ENCODE peak calls at places on chromosomes 4 and X, in five cellular contexts. N is adrenal gland, V is ovary, A is body of pancreas, O is brain microvascular endothelial cell. L is an unnamed sample.
A peak's percentile ranks its signal among the peaks of the same experiment; 100 is the strongest.

GRCh38 chr4:99404595-99405287 is 30.4 kb downstream of the ADH7 start:
- DNase-seq in N (no peak), V (no peak), A (no peak), O (peak; percentile 92), L (peak; percentile 13)

GRCh38 chrX:115399306-115399705 is 109.8 kb downstream of the LUZP4 start:
- DNase-seq in N (no peak), V (no peak), A (no peak), O (no peak), L (no peak)

GRCh38 chr4:5746829-5747745 is 36.1 kb downstream of the EVC start:
- DNase-seq in N (peak; percentile 11), V (no peak), A (no peak), O (peak; percentile 62), L (no peak)

GRCh38 chr4:86975927-86976326 is 41.1 kb downstream of the AFF1 start:
- DNase-seq in N (no peak), V (no peak), A (no peak), O (no peak), L (no peak)

GRCh38 chr4:39497909-39498723 is 29.1 kb downstream of the UGDH start:
- DNase-seq in N (no peak), V (no peak), A (no peak), O (no peak), L (no peak)

GRCh38 chrX:100829730-100830129 is 9.5 kb downstream of the CSTF2 start:
- DNase-seq in N (no peak), V (no peak), A (no peak), O (peak; percentile 20), L (no peak)

GRCh38 chr4:158996669-158997074 is 106.2 kb upstream of the RAPGEF2 start:
- DNase-seq in N (peak; percentile 58), V (no peak), A (peak; percentile 16), O (peak; percentile 94), L (peak; percentile 28)

GRCh38 chr4:166366012-166366411 is 493.0 kb downstream of the TLL1 start:
- DNase-seq in N (no peak), V (no peak), A (no peak), O (no peak), L (no peak)

GRCh38 chr4:70902577-70903281 is 560 bp downstream of the MOB1B start:
- DNase-seq in N (no peak), V (no peak), A (no peak), O (peak; percentile 23), L (peak; percentile 51)

GRCh38 chr4:68152411-68152810 is 22.7 kb upstream of the TMPRSS11F start:
- DNase-seq in N (no peak), V (no peak), A (no peak), O (no peak), L (no peak)

GRCh38 chr4:22179124-22179874 is 230.7 kb upstream of the KCNIP4 start:
- DNase-seq in N (no peak), V (no peak), A (no peak), O (peak; percentile 86), L (no peak)

GRCh38 chr4:66482186-66482585 is 811.9 kb upstream of the EPHA5 start:
- DNase-seq in N (no peak), V (no peak), A (no peak), O (no peak), L (no peak)

GRCh38 chr4:75919914-75920313 is 17.7 kb upstream of the PPEF2 start:
- DNase-seq in N (peak; percentile 4), V (no peak), A (no peak), O (no peak), L (peak; percentile 35)

GRCh38 chr4:163404570-163404969 is 60.9 kb downstream of the NPY5R start:
- DNase-seq in N (no peak), V (no peak), A (peak; percentile 35), O (no peak), L (no peak)

GRCh38 chrX:132226169-132226568 is 6.9 kb upstream of the RAP2C start:
- DNase-seq in N (no peak), V (no peak), A (no peak), O (no peak), L (peak; percentile 3)

GRCh38 chrX:149639568-149639967 is 8.0 kb upstream of the TMEM185A start:
- DNase-seq in N (no peak), V (no peak), A (no peak), O (no peak), L (no peak)

GRCh38 chrX:68568136-68568535 is 69.3 kb downstream of the YIPF6 start:
- DNase-seq in N (no peak), V (no peak), A (no peak), O (no peak), L (no peak)

GRCh38 chrX:39163585-39163984 is 362.3 kb downstream of the MID1IP1 start:
- DNase-seq in N (no peak), V (no peak), A (no peak), O (no peak), L (no peak)

GRCh38 chr4:132266374-132266773 is 882.7 kb upstream of the PCDH10 start:
- DNase-seq in N (no peak), V (no peak), A (no peak), O (no peak), L (peak; percentile 66)
- H3K4me3 ChIP-seq in N (no peak overlapping the region), V (no peak overlapping the region), A (no peak overlapping the region), O (no peak overlapping the region), L (no peak overlapping the region)

DNA sequence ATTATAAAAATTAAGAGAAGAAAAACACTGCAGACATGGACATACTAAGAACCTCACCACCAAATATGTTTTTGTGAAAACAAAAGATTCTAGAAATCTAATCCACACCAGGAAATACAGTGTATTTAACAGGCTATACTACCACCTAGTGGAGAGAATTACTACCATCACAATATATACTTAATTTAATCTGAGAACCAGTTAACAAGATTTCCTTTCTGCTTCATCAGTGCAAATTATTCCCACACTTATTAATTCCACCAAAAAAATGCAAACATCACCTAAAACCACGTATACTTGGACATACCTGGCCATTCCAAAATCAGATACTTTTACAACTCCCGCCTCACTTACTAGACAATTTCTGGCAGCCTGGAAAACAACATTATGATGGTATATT is 7.0 kb upstream of the TXK start:
- DNase-seq in N (no peak), V (no peak), A (no peak), O (no peak), L (peak; percentile 51)
- H3K36me3 ChIP-seq in N (no peaks in the 10 kb centered on the region), V (no peaks in the 10 kb centered on the region), A (no peaks in the 10 kb centered on the region), O (no peaks in the 10 kb centered on the region), L (peaks cover 13% of the 10 kb centered on the region)

GRCh38 chrX:137427061-137427778 is 138.7 kb upstream of the ZIC3 start:
- DNase-seq in N (no peak), V (no peak), A (no peak), O (no peak), L (no peak)
- H3K27me3 ChIP-seq in N (peaks cover 64% of the 10 kb centered on the region), V (no peaks in the 10 kb centered on the region), A (peaks cover 5% of the 10 kb centered on the region), O (peaks cover 7% of the 10 kb centered on the region), L (no peaks in the 10 kb centered on the region)

DNA sequence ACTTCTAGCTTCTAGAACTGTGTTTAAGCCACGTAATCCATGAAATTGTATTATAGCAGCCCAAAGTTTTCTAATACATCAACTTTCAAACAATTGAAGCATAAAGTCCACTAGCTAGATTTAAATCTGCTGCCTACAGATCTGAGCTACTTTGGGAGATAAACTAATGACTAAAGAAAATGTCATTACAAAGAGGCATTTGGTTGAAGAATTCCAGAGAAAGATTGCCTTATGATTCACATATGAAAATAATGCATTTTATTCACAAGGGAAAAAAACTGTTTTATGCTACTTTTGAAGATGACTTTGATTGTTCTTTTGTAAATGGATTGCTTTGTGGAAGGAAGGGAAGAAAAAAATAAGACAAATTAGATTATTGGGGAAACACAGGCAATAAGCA is 124.1 kb upstream of the SLIT2 start:
- DNase-seq in N (no peak), V (no peak), A (no peak), O (no peak), L (no peak)
- H3K4me3 ChIP-seq in N (no peak overlapping the region), V (no peak overlapping the region), A (no peak overlapping the region), O (no peak overlapping the region), L (no peak overlapping the region)

DNA sequence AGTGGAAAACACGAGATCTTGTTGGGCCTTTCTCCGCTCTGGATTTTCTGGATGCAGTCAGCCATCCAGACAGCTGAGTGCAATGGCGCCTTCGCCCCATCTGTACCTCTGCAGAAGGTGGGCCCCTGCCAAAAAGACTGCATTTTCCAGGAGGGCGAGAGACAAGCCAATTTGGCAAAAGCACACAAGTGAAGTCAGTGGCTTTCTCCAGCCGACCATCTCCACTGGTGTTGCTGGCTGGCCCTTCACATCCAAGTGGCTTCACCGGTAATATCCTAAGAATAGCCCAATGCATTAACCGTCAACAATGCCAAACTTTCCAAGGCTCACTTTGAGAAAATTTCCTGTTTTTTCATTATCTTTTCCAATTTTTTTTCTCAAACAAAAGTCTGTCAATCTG is 96.2 kb upstream of the MXRA5 start:
- DNase-seq in N (no peak), V (no peak), A (no peak), O (no peak), L (no peak)
- H3K36me3 ChIP-seq in N (no peaks in the 10 kb centered on the region), V (no peaks in the 10 kb centered on the region), A (no peaks in the 10 kb centered on the region), O (no peaks in the 10 kb centered on the region), L (no peaks in the 10 kb centered on the region)

GRCh38 chr4:37489697-37490096 is 196.5 kb downstream of the RELL1 start:
- DNase-seq in N (no peak), V (no peak), A (no peak), O (no peak), L (no peak)
- H3K27me3 ChIP-seq in N (no peaks in the 10 kb centered on the region), V (no peaks in the 10 kb centered on the region), A (no peaks in the 10 kb centered on the region), O (no peaks in the 10 kb centered on the region), L (no peaks in the 10 kb centered on the region)

GRCh38 chr4:88600129-88600849 is 8.0 kb downstream of the HERC3 start:
- DNase-seq in N (no peak), V (no peak), A (no peak), O (peak; percentile 32), L (peak; percentile 90)
- H3K4me3 ChIP-seq in N (peak overlapping the region; percentile 35), V (peak overlapping the region; percentile 19), A (no peak overlapping the region), O (no peak overlapping the region), L (peak overlapping the region; percentile 13)

GRCh38 chr4:168908093-168908492 is 102.0 kb downstream of the CBR4 start:
- DNase-seq in N (no peak), V (no peak), A (no peak), O (peak; percentile 31), L (peak; percentile 15)
- H3K36me3 ChIP-seq in N (no peaks in the 10 kb centered on the region), V (no peaks in the 10 kb centered on the region), A (peaks cover 2% of the 10 kb centered on the region), O (peaks cover 57% of the 10 kb centered on the region), L (peaks cover 49% of the 10 kb centered on the region)

GRCh38 chrX:124887572-124887971 is 432.1 kb upstream of the TEX13C start:
- DNase-seq in N (no peak), V (no peak), A (no peak), O (no peak), L (no peak)
- H3K27me3 ChIP-seq in N (no peaks in the 10 kb centered on the region), V (no peaks in the 10 kb centered on the region), A (no peaks in the 10 kb centered on the region), O (no peaks in the 10 kb centered on the region), L (no peaks in the 10 kb centered on the region)